ENCODE peak calls at places on chromosomes 2 and 18, in six cellular contexts. Z, K, N, Y, H and M are unnamed samples.

GRCh38 chr2:181252248-181253148 is 204.7 kb upstream of the ITGA4 start:
- DNase-seq in Y (no peak), K (no peak), N (no peak), H (no peak), Z (no peak), M (no peak)

GRCh38 chr18:60100805-60101204 is 201.0 kb downstream of the PMAIP1 start:
- DNase-seq in Z (no peak), N (no peak), K (no peak), Y (no peak), H (no peak), M (no peak)

GRCh38 chr2:232632904-232633412 is 446 bp upstream of the EFHD1 start:
- DNase-seq in N (no peak), Y (no peak), H (no peak), K (no peak), Z (no peak), M (peak)

GRCh38 chr2:1727796-1728474 is 16.4 kb downstream of the PXDN start:
- DNase-seq in K (peak), Z (no peak), H (no peak), N (no peak), Y (no peak), M (no peak)

GRCh38 chr2:183242937-183243336 is 118.7 kb downstream of the NUP35 start:
- DNase-seq in K (no peak), N (no peak), H (no peak), Y (no peak), Z (no peak), M (no peak)

GRCh38 chr2:96108578-96109561 is 7.5 kb downstream of the ADRA2B start:
- DNase-seq in N (no peak), Z (no peak), Y (no peak), K (no peak), H (no peak), M (no peak)

GRCh38 chr18:24878289-24878688 is 417.9 kb downstream of the HRH4 start:
- DNase-seq in Z (no peak), Y (no peak), N (peak), K (no peak), H (peak), M (no peak)

GRCh38 chr2:105582952-105583660 is 161.6 kb upstream of the NCK2 start:
- DNase-seq in Z (no peak), Y (no peak), H (peak), N (no peak), K (no peak), M (no peak)

GRCh38 chr2:220006152-220006551 is 378.7 kb downstream of the SLC4A3 start:
- DNase-seq in Y (no peak), K (no peak), N (no peak), H (no peak), Z (no peak), M (no peak)

GRCh38 chr2:159703491-159703890 is 8.8 kb upstream of the MARCHF7 start:
- DNase-seq in Z (no peak), Y (no peak), H (no peak), K (no peak), N (no peak), M (no peak)

GRCh38 chr2:173032032-173032431 is 43.6 kb upstream of the MAP3K20 start:
- DNase-seq in K (no peak), Y (no peak), Z (no peak), N (no peak), H (no peak), M (no peak)

GRCh38 chr2:106708189-106708588 is 177.8 kb downstream of the ST6GAL2 start:
- DNase-seq in N (no peak), Y (no peak), K (no peak), Z (no peak), H (no peak), M (no peak)

GRCh38 chr2:189506514-189506976 is 65.3 kb downstream of the WDR75 start:
- DNase-seq in Y (no peak), N (no peak), Z (peak), K (no peak), H (peak), M (peak)

GRCh38 chr2:123179526-123179925 is 845.6 kb upstream of the CNTNAP5 start:
- DNase-seq in Y (no peak), K (no peak), H (no peak), N (peak), Z (no peak), M (no peak)

GRCh38 chr2:108305901-108306300 is 17.2 kb downstream of the SULT1C2 start:
- DNase-seq in H (no peak), K (no peak), N (no peak), Y (no peak), Z (no peak), M (no peak)

GRCh38 chr18:73007195-73007934 is 139.6 kb upstream of the NETO1 start:
- DNase-seq in Y (peak), K (no peak), Z (no peak), H (no peak), N (no peak), M (no peak)

GRCh38 chr18:79786781-79787526 is 10.8 kb upstream of the KCNG2 start:
- DNase-seq in K (peak), H (no peak), N (no peak), Z (no peak), Y (no peak), M (no peak)

GRCh38 chr2:136235451-136236418 is 117.8 kb upstream of the CXCR4 start:
- DNase-seq in N (peak), Y (no peak), H (peak), Z (peak), K (no peak), M (no peak)

GRCh38 chr2:112791693-112792230 is 7.5 kb upstream of the IL1A start:
- DNase-seq in H (no peak), K (no peak), Y (no peak), N (no peak), Z (no peak), M (no peak)

GRCh38 chr2:112795720-112796119 is 11.4 kb upstream of the IL1A start:
- DNase-seq in N (no peak), K (no peak), Z (no peak), Y (no peak), H (no peak), M (no peak)

GRCh38 chr2:112794841-112795240 is 10.5 kb upstream of the IL1A start:
- DNase-seq in Y (no peak), N (no peak), K (no peak), Z (no peak), H (no peak), M (no peak)

GRCh38 chr2:112794131-112794733 is 9.9 kb upstream of the IL1A start:
- DNase-seq in H (peak), Y (no peak), Z (peak), N (no peak), K (no peak), M (peak)

DNA sequence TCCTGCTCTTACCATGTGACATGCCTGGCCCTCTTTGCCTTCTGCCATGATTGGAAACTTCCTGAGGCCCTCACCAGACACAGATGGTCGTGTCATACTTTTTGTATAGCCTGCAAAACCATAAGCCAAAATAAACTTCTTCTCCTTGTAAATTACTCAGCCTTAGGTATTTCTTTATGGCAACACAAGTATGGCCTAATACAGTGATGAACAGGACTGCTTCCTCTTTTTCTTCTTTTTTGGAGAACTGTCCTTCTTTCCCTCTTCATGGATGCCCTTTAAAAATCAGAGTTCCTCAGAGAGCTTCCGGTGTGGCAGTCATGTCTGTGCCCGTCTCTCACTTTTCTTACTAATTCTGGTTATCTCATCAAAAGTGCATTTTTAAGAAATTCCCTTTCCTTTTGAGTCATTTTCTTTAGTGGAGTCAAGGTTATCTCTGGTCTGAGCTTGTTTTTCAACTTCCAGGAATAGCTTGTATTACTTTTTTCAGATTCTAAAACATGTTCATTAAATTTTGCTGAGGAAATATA is 9.2 kb upstream of the IL1A start:
- DNase-seq in Z (no peak), K (no peak), N (no peak), Y (no peak), H (no peak), M (no peak)
- H3K9ac ChIP-seq in Z (no peak), K (no peak), N (no peak), Y (no peak), H (no peak), M (no peak)

GRCh38 chr2:68653538-68653982 is 10.2 kb downstream of the PROKR1 start:
- DNase-seq in Z (no peak), N (peak), H (no peak), Y (peak), K (no peak), M (peak)

GRCh38 chr2:68650645-68651044 is 7.3 kb downstream of the PROKR1 start:
- DNase-seq in H (no peak), K (no peak), Y (no peak), Z (no peak), N (no peak), M (no peak)

GRCh38 chr2:68653034-68653433 is 9.7 kb downstream of the PROKR1 start:
- DNase-seq in Z (no peak), K (no peak), H (no peak), N (no peak), Y (no peak), M (no peak)
- TF ChIP-seq ZNF274 in Z (no peak), K (no peak), H (no peak), N (no peak), Y (no peak), M (no peak)

GRCh38 chr2:56379066-56379465 is 195.3 kb downstream of the CCDC85A start:
- DNase-seq in Y (no peak), Z (no peak), K (no peak), H (no peak), N (no peak), M (no peak)

GRCh38 chr2:56380861-56381260 is 197.1 kb downstream of the CCDC85A start:
- DNase-seq in Z (no peak), K (no peak), Y (no peak), H (no peak), N (no peak), M (no peak)

GRCh38 chr2:56382466-56382865 is 198.7 kb downstream of the CCDC85A start:
- DNase-seq in Z (no peak), K (no peak), N (no peak), Y (no peak), H (no peak), M (no peak)

GRCh38 chr2:56372071-56372656 is 188.4 kb downstream of the CCDC85A start:
- DNase-seq in N (no peak), H (no peak), K (no peak), Z (no peak), Y (no peak), M (no peak)

DNA sequence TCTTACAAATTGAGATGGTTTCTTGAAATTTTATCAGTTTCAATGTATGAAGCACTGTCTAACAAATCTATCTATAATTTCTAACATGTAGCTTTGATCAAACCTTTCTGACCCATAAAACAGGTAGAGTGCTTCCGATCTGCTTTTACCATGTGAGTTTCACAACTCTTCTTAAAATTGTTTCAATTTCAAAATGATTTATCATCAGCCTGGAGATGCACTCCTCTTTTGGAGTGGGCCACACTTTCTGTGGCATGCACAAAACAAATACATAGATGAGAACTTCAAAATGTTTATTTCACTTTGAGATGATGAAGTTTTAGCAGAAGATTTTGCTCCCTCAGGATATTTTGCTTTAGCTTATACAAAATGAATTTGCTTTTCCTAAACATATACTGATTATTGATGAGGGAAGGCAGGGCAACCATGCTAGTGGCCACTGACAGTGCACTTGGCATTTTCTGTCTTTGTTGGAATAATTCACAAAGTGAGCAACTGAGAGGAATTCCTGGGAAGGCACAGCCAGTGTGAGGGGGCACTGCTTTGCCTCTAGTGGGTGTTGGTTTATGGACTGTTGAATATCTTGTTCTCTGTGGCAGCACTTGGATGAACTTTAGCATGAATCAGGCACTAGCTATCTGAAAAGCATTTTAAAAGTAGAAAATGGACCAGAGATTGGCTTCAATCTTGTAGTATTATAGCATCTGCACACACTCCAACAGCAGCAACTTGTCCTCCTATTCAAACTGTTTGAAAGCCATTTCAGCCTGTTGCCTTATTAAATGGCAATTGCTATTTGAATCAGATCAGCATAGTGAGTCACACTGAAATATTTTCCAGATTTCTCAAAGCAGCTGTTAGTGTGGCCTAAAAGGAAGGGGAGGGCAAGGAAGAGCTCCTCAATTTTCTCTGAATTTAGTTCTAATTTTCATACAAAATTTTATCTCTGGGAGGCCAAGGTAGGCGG is 193.2 kb downstream of the CCDC85A start:
- DNase-seq in K (no peak), Z (no peak), N (no peak), Y (no peak), H (no peak), M (no peak)
- H3K9ac ChIP-seq in K (no peak), Z (no peak), N (no peak), Y (no peak), H (no peak), M (no peak)

GRCh38 chr2:149009928-149010461 is 28.5 kb upstream of the LYPD6B start:
- DNase-seq in K (no peak), N (no peak), Z (no peak), Y (no peak), H (no peak), M (no peak)
- TF ChIP-seq ZNF274 in K (no peak), N (no peak), Z (no peak), Y (no peak), H (no peak), M (no peak)

GRCh38 chr2:238263204-238264071 is 23.6 kb upstream of the HES6 start:
- DNase-seq in Z (peak), Y (peak), H (peak), K (peak), N (peak), M (peak)
- H3K9ac ChIP-seq in Z (no peak), Y (no peak), H (peak), K (no peak), N (no peak), M (no peak)

GRCh38 chr18:51361130-51361860 is 163.8 kb upstream of the MEX3C start:
- DNase-seq in N (no peak), K (no peak), Y (peak), H (peak), Z (no peak), M (peak)
- TF ChIP-seq ZNF274 in N (no peak), K (no peak), Y (no peak), H (no peak), Z (no peak), M (no peak)

DNA sequence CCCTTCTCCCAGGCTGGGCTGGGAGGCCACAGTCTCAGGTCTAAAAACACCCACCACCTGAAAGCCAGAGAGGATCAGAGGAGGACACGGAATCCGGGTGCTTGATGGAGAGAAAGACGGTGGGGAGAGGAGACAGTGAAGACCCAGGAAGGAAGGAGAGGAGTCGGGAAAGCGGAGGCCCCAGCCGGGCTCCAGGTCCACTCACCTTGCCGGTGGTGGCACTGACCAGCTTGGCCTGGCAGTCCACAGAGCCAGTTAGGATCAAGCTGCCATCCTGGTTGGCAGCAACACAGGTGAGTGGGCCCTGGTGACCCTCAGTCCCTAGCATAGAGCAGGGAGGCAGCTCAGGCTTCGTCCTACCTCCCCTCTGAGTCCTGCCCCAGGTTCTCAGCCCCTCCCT is 4.3 kb downstream of the AAMP start:
- DNase-seq in N (no peak), K (no peak), Z (no peak), H (no peak), Y (no peak), M (no peak)
- H3K9ac ChIP-seq in N (peak), K (no peak), Z (no peak), H (peak), Y (no peak), M (no peak)

GRCh38 chr2:230416061-230416721 is at the start of gene SP100:
- DNase-seq in H (peak), K (no peak), N (no peak), Z (peak), Y (peak), M (peak)
- TF ChIP-seq ZNF274 in H (peak), K (no peak), N (no peak), Z (no peak), Y (no peak), M (no peak)

GRCh38 chr2:6865346-6866238 is at the start of gene CMPK2:
- DNase-seq in Y (peak), H (peak), K (peak), Z (no peak), N (peak), M (peak)
- H3K9ac ChIP-seq in Y (peak), H (peak), K (no peak), Z (peak), N (peak), M (peak)

GRCh38 chr2:240795916-240796510 is 24.0 kb downstream of the KIF1A start:
- DNase-seq in Y (no peak), Z (no peak), H (no peak), N (no peak), K (no peak), M (no peak)

GRCh38 chr2:240796543-240797499 is 23.2 kb downstream of the KIF1A start:
- DNase-seq in Y (no peak), Z (no peak), K (no peak), N (no peak), H (no peak), M (no peak)

GRCh38 chr2:240793313-240794177 is 26.5 kb downstream of the KIF1A start:
- DNase-seq in H (no peak), Y (no peak), N (no peak), Z (no peak), K (no peak), M (no peak)

GRCh38 chr2:240794178-240794721 is 25.8 kb downstream of the KIF1A start:
- DNase-seq in Y (no peak), N (no peak), H (no peak), Z (no peak), K (no peak), M (no peak)

DNA sequence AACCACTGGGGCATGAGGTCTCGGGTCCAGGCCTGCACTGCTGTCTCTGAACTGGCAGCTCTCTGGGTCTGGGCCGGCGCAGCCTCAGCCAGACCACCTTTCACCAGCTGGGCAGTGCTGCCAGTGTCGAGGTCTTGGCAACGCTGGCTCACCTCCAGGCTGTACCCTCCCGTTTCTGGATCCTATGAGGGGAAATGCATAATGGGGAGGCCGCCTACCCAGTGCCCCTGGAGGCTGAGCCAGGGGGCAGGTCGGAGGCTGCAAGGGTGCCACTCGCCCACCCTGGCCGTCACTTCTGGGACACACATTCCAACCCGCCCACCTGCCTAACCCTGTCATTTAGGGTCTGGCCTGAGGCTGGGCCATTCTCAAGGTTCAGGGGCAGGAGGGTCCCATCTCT is 24.6 kb downstream of the KIF1A start:
- DNase-seq in H (no peak), K (no peak), Y (no peak), N (no peak), Z (no peak), M (no peak)
- TF ChIP-seq ZNF274 in H (no peak), K (no peak), Y (no peak), N (no peak), Z (no peak), M (no peak)